ENCODE peak calls at places on chromosomes 13 and 19, in five cellular contexts. K is CD8-positive, alpha-beta memory T cell; H is astrocyte of the spinal cord; X is heart right ventricle; Y is fibroblast of lung. W is an unnamed sample.

GRCh38 chr19:41563847-41564514 is 12.0 kb upstream of the CEACAM21 start:
- DNase-seq in X (no peak), H (no peak), K (peak; percentile 80), Y (no peak), W (no peak)

GRCh38 chr13:46728777-46729176 is 68.2 kb downstream of the ESD start:
- DNase-seq in H (no peak), Y (peak; percentile 5), X (no peak), K (no peak), W (no peak)

GRCh38 chr13:31012285-31013024 is 80.0 kb downstream of the TEX26 start:
- DNase-seq in K (no peak), Y (peak; percentile 55), X (no peak), H (peak; percentile 44), W (peak; percentile 32)

GRCh38 chr13:109274188-109274821 is 512.1 kb downstream of the IRS2 start:
- DNase-seq in K (no peak), H (peak; percentile 70), X (no peak), Y (peak; percentile 91), W (peak; percentile 85)

GRCh38 chr19:48510421-48511268 is 990 bp downstream of the LMTK3 start:
- DNase-seq in H (peak; percentile 33), K (peak; percentile 86), Y (peak; percentile 52), X (peak; percentile 60), W (no peak)

GRCh38 chr19:39557791-39558622 is 18.0 kb upstream of the EID2 start:
- DNase-seq in X (no peak), Y (no peak), K (no peak), H (peak; percentile 6), W (no peak)

GRCh38 chr13:83516781-83517180 is 365.5 kb downstream of the SLITRK1 start:
- DNase-seq in H (no peak), X (no peak), Y (no peak), K (no peak), W (no peak)

GRCh38 chr19:47407417-47407774 is 11.9 kb downstream of the MEIS3 start:
- DNase-seq in K (no peak), Y (no peak), X (no peak), H (no peak), W (no peak)

GRCh38 chr19:42254083-42254849 is 662 bp downstream of the ERF start:
- DNase-seq in X (peak; percentile 72), K (peak; percentile 87), H (peak; percentile 68), Y (peak; percentile 57), W (no peak)

GRCh38 chr19:19345970-19346369 is 25.3 kb downstream of the MAU2 start:
- DNase-seq in H (no peak), X (no peak), K (no peak), Y (no peak), W (no peak)

GRCh38 chr19:5621311-5621944 is 1.1 kb downstream of the SAFB2 start:
- DNase-seq in H (no peak), X (no peak), Y (no peak), K (no peak), W (no peak)

GRCh38 chr13:25179810-25180437 is 7.8 kb upstream of the AMER2 start:
- DNase-seq in X (no peak), Y (no peak), K (no peak), H (no peak), W (no peak)

GRCh38 chr13:80083097-80083429 is 257.9 kb downstream of the SPRY2 start:
- DNase-seq in H (no peak), K (no peak), X (no peak), Y (no peak), W (no peak)

GRCh38 chr13:80082396-80083096 is 258.4 kb downstream of the SPRY2 start:
- DNase-seq in Y (peak; percentile 20), H (peak; percentile 70), X (no peak), K (no peak), W (peak; percentile 76)

GRCh38 chr13:80086304-80086721 is 254.6 kb downstream of the SPRY2 start:
- DNase-seq in X (no peak), K (no peak), H (peak; percentile 36), Y (no peak), W (no peak)

GRCh38 chr13:80084086-80084676 is 256.7 kb downstream of the SPRY2 start:
- DNase-seq in Y (peak; percentile 95), H (peak; percentile 95), K (no peak), X (no peak), W (peak; percentile 99)

DNA sequence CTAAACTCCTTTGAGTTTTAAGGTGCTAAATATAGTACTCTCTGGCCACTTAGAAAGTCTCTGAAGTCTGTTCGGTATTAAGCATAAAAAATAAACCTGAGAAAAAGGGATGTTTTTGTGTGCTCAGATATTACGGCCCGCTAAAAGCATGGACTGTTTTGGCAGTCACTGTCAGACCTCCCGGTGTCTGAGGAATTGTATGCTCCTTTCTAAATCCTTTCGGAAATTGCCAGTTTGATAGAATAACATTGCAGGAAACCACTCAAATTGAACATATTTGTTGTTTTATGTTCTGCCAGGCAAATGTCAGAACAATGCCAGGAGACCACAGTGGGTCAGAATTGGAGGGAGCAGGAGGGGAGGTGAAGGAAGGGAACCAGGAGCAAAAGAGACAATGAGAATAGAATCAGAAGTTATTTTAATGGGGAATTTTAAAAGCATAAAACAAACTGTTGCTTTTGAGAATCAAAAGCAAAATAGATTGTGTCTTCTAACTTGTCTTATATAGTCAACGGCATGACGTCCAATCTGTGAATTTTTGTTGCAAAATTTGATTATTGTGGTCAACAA is 257.3 kb downstream of the SPRY2 start:
- DNase-seq in K (no peak), X (no peak), Y (no peak), H (peak; percentile 82), W (peak; percentile 59)
- H3K4me3 ChIP-seq in K (no peak overlapping the region), X (peak overlapping the region; percentile 11), Y (peak overlapping the region; percentile 18), H (peak overlapping the region; percentile 6), W (peak overlapping the region; percentile 21)

DNA sequence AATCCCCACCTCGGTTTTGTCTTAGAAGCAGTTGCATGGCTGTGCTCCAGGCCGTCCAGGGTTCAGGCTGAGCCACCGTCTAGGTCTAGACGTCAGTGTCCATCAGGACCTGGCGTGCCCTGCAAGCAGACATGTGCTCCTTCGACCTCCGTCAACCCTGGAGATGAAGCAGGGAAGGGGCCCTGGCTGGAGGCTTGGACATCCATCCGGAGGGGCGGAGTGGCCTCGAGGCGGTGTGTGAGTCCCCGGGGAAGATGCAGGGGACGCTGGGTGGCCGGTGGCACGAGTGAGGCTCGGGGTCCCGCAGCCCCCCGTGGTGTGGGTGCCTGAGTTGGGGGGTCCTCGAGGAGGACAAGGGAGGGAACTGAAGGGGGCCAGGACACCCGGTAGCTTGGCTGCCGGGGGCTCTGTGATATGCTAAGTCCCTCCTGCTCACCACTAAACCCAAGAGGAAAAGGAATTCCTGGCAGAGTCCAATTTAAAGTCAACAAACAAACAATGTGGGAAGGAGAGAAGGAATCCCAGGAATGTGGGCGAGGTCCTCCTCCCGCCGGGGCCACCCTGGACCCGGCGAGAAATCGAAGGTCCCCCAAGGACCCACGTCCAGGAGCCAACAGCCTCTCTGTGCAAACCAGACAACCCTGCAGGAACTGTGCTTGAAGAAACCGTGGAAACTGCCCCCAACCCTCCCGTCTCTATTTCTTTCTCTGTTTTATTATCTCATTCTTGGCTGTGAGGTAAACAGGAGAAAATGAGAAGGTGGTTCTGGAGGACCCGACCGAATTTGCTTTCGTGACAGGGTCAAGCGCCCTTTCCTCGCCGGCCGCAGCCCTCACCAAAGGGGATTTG is 14.8 kb upstream of the PTBP1 start:
- DNase-seq in X (no peak), Y (peak; percentile 33), H (peak; percentile 60), K (no peak), W (peak; percentile 79)
- H3K4me3 ChIP-seq in X (peak overlapping the region; percentile 50), Y (no peak overlapping the region), H (no peak overlapping the region), K (no peak overlapping the region), W (peak overlapping the region; percentile 39)

DNA sequence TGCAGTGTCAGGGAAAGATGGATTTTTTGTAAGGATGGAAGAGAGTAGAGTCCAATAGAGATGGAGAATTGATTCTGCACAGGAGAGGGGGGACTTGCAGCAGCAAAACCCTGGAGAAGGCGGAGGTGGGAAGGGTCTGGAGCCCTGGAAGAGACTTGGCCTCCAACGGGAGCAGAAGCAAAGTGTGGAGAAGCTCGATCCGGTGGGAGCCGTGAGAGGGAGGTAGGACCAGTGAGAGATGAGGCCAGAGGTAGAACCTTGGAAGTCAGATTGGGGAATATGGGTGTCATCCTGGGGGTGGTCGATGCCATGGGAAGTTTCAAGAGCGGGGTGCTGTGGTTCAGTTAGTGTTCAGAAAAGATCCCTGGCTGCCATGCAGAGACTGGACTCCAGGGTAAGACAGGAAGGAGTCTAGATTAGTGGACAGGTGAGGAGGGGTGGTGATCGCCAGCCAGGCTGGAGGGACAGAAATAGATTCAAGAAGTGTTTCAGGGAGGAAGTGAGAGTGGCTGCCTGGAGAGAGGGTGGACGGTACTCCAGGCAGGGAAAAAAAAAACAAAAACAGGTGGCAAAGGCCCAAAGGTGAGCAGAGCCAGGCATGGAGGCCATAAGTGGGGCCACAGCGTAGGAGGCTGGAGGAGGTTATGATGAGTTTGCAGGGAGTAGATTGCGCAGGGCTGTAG is 2.6 kb downstream of the PPP5C start:
- DNase-seq in Y (no peak), H (no peak), X (no peak), K (no peak), W (no peak)
- H3K4me3 ChIP-seq in Y (no peak overlapping the region), H (no peak overlapping the region), X (no peak overlapping the region), K (peak overlapping the region; percentile 51), W (no peak overlapping the region)

GRCh38 chr19:57934820-57935665 is at the start of gene ZNF418:
- DNase-seq in K (peak; percentile 78), Y (peak; percentile 89), H (peak; percentile 83), X (peak; percentile 44), W (peak; percentile 81)

GRCh38 chr19:57941593-57941992 is 5.9 kb downstream of the ZNF256 start:
- DNase-seq in X (no peak), H (no peak), Y (no peak), K (no peak), W (no peak)

GRCh38 chr19:57935731-57936130 is 529 bp upstream of the ZNF418 start:
- DNase-seq in Y (no peak), K (no peak), H (no peak), X (no peak), W (no peak)
- H3K4me3 ChIP-seq in Y (no peak overlapping the region), K (peak overlapping the region; percentile 32), H (no peak overlapping the region), X (peak overlapping the region; percentile 74), W (no peak overlapping the region)

GRCh38 chr13:66886248-66886647 is 343.9 kb downstream of the PCDH9 start:
- DNase-seq in K (no peak), X (no peak), Y (no peak), H (peak; percentile 14), W (no peak)

GRCh38 chr13:66888698-66889097 is 341.4 kb downstream of the PCDH9 start:
- DNase-seq in H (no peak), Y (peak; percentile 26), X (no peak), K (no peak), W (no peak)

DNA sequence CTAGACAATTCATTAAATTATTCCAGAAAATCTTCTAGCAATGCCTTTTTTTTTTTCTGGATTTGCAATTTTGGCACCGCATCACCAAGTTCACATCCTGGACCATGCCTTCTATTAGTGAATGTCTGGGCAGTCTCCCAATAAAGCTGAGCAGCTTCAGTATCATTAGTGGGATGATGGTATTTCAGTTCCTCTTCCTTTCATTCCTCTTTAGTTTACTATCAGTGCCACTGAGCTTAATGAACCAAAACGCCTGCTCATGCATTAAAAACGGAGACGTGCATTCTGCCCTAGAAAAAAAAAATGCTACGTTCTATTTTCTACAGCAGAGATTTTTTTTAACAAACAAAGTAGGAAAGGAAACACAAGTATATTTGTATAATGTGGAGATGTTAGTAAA is 343.0 kb downstream of the PCDH9 start:
- DNase-seq in H (peak; percentile 63), X (no peak), K (no peak), Y (peak; percentile 59), W (peak; percentile 0)
- H3K4me3 ChIP-seq in H (no peak overlapping the region), X (no peak overlapping the region), K (no peak overlapping the region), Y (no peak overlapping the region), W (no peak overlapping the region)

W was measured in AG10803.